ENCODE peak calls at places on chromosomes 11 and 22, in four cellular contexts. S is uterus, K is brain microvascular endothelial cell, N is endothelial cell of umbilical vein. A is an unnamed sample.

GRCh38 chr22:16845465-16845864 is 20.3 kb upstream of the XKR3 start:
- DNase-seq in K (no peak), S (no peak), N (no peak), A (no peak)

GRCh38 chr22:31490496-31490925 is 869 bp upstream of the EIF4ENIF1 start:
- DNase-seq in N (peak), K (peak), S (peak), A (no peak)

GRCh38 chr11:91846664-91847063 is 378.0 kb upstream of the FAT3 start:
- DNase-seq in K (no peak), N (no peak), S (no peak), A (no peak)

GRCh38 chr11:47573321-47573720 is 5.4 kb downstream of the KBTBD4 start:
- DNase-seq in K (no peak), N (no peak), S (no peak), A (no peak)

GRCh38 chr11:93843906-93844305 is 6.5 kb downstream of the VSTM5 start:
- DNase-seq in N (no peak), K (no peak), S (no peak), A (no peak)

GRCh38 chr11:72968395-72968794 is 154.2 kb downstream of the ATG16L2 start:
- DNase-seq in K (no peak), S (no peak), N (no peak), A (no peak)

GRCh38 chr11:68374531-68374930 is 62.1 kb downstream of the LRP5 start:
- DNase-seq in K (no peak), S (no peak), N (no peak), A (no peak)

GRCh38 chr11:121524233-121524631 is 71.5 kb upstream of the SORL1-AS1 start:
- DNase-seq in N (no peak), K (no peak), S (no peak), A (no peak)

GRCh38 chr11:108559340-108559739 is 34.2 kb downstream of the EXPH5 start:
- DNase-seq in K (no peak), N (no peak), S (no peak), A (no peak)

GRCh38 chr11:19025799-19026406 is 34.6 kb downstream of the MRGPRX2 start:
- DNase-seq in K (no peak), S (peak), N (peak), A (no peak)

GRCh38 chr11:47185305-47186075 is 744 bp downstream of the PACSIN3 start:
- DNase-seq in N (peak), S (peak), K (peak), A (no peak)

GRCh38 chr22:43509337-43509736 is 97.5 kb downstream of the MPPED1 start:
- DNase-seq in K (no peak), N (no peak), S (no peak), A (no peak)

GRCh38 chr11:76634934-76635333 is 35.6 kb downstream of the LRRC32 start:
- DNase-seq in N (no peak), S (no peak), K (no peak), A (no peak)

GRCh38 chr11:68673291-68673930 is 10.9 kb upstream of the GAL start:
- DNase-seq in K (no peak), N (no peak), S (no peak), A (no peak)

DNA sequence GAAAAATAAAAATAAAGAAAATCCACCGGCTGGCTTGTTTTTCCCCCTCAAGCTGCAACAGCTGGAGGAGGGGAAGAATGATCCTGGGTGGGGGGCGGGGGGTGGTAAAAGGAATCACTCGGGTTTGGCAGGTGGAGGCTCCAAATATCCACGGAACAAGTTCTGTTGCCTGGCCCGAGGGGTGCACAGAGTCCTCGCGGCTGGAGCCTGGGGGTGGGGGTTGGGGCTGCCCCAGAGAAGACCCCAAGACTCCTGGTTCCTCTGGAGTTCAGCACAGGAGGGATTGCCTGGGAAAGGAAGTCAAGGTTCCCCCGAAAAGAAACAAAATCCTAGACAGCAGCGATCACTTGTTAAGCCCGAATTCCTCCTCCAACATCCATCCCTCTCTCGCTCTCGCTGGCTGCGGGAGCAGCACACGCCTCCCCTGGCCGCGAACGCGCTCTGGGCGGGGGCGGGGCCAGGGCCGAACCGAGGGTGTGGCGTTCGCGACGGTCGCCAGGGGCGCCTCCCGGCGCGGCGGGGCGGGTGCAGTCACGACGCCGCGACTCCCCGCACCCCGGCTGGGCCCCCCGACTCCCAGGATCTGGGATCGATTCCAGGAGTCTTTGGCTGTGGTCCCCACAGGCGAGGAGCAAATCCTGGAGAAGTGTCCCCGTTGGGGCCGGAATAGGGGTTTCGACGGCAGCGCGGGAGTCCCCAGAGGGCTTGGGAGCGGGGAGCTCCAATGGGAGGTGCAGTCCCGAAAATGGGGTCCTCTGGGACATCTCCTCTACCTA is at the start of gene KCNA4:
- DNase-seq in S (no peak), K (no peak), N (no peak), A (no peak)
- H3K4me3 ChIP-seq in S (peak), K (no peak), N (no peak), A (peak)

DNA sequence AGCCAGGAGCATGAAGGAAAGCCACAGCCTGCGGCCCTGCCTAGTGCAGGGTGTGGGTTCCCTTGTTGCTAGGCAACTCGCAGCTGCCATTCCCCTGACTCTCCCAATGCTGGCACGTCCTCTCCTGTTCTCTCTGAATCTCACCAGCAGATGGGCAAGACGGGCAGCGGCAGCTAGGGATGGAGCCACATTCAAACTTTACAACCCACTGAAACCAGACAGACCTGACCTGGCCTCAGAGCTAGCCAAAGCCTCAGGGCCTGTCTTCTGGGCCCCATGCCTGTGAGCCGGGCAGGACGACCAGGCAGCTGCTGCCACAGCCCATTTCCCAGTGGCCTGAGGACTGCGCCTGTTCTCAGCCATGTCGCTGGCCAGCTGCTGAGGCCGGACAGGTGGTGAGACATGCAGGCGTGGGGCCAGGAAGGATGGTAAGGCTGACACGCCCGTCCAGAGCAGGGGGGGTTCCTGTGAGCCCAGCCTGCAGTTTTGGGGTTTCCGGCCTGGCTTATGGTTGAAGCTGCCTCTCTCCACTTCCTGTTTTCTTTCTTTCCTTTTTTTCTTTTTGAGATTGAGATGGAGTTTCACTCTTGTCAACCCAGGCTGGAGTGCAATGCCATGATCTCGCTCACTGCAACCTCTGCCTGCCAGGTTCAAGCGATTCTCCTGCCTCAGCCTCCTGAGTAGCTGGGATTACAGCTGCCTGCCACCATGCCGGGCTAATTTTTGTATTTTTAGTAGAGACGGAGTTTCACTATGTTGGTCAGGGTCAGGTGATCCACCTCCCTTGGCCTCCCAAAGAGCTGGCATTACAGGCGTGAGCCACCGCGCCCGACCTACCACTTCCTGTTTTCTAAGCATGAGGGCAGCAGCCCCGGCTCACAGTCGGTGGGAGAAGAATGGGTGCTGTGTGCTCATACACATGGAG is 4.1 kb downstream of the SUN2 start:
- DNase-seq in S (no peak), K (no peak), N (no peak), A (no peak)
- TF ChIP-seq CTCF in S (no peak), K (no peak), N (no peak), A (no peak)

DNA sequence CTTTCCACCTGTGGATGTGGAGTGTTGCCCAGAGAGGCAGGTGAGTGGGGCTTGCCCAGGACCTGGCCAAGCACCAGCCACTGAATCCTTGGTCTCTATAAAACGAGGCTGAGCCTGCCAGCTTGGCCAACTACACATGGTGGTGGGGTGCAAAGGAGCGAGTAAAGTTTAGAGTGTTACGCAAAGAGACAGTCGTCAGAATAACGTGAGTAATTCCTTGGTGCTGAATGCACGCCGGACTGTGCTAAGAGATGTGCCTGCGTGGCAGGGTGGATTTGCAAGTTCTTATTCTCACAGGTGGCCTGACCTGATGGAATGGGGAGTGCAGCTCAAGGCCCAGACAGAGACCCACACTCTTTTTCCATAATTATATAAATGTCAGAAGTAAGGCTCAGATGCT is 88.6 kb upstream of the B3GAT1 start:
- DNase-seq in N (no peak), K (no peak), S (no peak), A (no peak)
- H3K27ac ChIP-seq in N (no peak), K (no peak), S (no peak), A (no peak)

DNA sequence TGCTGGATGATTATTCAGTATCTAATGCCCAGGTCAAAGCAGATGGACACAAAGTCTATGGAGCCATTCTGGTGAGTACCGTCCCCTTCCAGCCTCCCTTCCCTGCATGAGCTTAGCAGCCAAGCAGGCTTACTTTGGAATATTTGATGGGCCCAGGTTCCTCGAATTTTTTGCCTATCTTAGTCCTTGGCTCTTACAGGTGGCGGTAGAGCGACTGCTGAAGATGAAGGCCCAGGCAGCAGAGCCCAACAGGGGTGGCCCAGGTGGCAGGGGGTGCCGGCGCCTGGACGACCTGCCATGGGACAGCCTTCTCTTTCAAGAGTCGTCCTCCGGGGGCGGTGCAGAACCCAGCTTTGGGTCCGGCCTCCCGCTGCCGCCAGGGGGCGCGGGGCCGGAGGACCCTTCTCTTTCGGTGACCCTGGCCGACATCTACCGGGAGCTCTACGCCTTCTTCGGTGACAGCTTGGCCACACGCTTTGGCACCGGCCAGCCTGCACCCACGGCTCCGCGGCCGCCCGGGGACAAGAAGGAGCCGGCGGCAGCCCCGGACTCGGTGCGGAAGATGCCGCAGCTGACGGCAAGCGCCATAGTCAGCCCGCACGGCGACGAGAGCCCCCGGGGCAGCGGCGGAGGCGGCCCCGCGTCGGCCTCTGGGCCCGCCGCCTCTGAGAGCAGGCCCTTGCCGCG is 741 bp upstream of the TMEM179B start:
- DNase-seq in K (peak), S (peak), N (peak), A (no peak)
- H3K4me3 ChIP-seq in K (peak), S (peak), N (peak), A (peak)

GRCh38 chr11:119483341-119483880 is 60.4 kb upstream of the THY1 start:
- DNase-seq in K (no peak), N (no peak), S (peak), A (no peak)

GRCh38 chr11:119483881-119484371 is 61.0 kb upstream of the THY1 start:
- DNase-seq in K (no peak), S (peak), N (no peak), A (peak)

GRCh38 chr11:119486691-119487259 is 63.8 kb upstream of the THY1 start:
- DNase-seq in S (peak), K (no peak), N (no peak), A (no peak)

GRCh38 chr11:119486016-119486415 is 63.0 kb upstream of the THY1 start:
- DNase-seq in S (no peak), N (no peak), K (no peak), A (peak)

DNA sequence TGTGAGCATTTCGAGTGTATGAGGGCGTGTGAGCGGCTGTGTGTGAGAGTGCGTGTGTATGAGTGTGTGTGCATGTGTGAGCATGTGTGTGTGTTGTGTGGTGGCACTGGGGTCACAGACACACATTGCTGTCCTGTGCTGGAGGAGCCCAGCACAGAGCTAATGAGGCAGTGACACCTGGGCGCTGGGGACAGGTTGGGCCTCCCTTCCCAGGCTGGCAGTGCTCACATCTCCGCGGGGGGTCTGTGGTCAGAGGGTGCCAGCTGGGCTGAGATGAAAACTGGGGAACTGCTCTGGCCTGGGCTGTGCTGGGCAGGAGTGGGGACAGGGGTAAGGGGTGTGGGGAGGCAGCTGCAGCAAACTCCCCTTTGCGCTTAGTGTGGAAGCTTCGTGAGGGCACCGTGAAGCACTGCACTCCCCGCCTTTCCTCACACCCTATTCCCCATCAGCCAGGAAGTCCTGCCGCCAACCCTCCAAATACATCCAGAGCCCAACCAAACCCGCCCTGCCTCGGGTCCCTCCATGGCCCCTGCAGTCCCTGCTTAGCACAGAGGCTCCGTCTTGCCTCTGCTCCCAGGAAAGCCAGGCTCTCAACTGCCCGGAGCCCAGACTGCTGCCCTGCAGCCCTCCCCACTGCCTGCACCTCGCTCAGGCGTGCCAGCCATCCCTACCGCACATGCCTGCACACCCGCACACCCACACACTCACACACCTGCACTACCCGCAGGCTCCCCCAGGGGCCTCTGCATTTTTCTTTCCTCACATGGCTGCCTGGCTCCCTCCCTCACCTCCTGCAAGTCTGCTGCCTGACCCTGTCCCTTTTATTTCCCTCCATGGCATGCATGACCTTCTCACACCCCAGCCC is 62.0 kb upstream of the THY1 start:
- DNase-seq in S (peak), K (no peak), N (no peak), A (no peak)
- TF ChIP-seq CTCF in S (no peak), K (peak), N (peak), A (no peak)

GRCh38 chr11:33160147-33160546 is 1.1 kb downstream of the CSTF3 start:
- DNase-seq in S (no peak), K (peak), N (peak), A (no peak)
- H3K27ac ChIP-seq in S (no peak), K (peak), N (peak), A (peak)

GRCh38 chr22:36252754-36253522 is at the start of gene APOL1:
- DNase-seq in N (peak), K (no peak), S (peak), A (no peak)
- H3K4me3 ChIP-seq in N (peak), K (no peak), S (peak), A (peak)

GRCh38 chr11:130550160-130550559 is 101.7 kb downstream of the ADAMTS15 start:
- DNase-seq in K (no peak), S (no peak), N (no peak), A (no peak)

GRCh38 chr11:130546901-130547694 is 98.7 kb downstream of the ADAMTS15 start:
- DNase-seq in K (no peak), S (no peak), N (no peak), A (no peak)

GRCh38 chr11:130547761-130548490 is 99.5 kb downstream of the ADAMTS15 start:
- DNase-seq in N (no peak), S (no peak), K (no peak), A (no peak)

GRCh38 chr11:130549393-130549999 is 101.1 kb downstream of the ADAMTS15 start:
- DNase-seq in K (no peak), S (no peak), N (no peak), A (no peak)

DNA sequence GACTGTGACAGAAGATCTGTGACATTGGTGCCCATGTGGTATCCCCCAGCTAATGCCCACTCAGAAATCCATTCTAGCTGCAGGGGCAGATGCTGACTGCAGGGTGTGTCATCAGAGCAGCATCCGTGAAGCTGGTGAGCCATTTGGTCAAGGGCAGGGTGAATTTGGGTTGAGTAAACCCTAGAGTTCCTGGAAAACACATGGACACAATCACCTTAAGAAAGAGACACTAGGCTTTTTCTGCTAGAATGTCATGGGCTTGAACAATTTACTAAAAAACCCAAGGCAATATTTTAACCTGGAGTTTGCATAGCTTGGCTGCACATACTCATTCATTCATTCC is 100.0 kb downstream of the ADAMTS15 start:
- DNase-seq in K (no peak), N (no peak), S (no peak), A (no peak)
- TF ChIP-seq CTCF in K (no peak), N (no peak), S (no peak), A (no peak)

GRCh38 chr11:130246270-130246669 is 68.4 kb downstream of the ZBTB44 start:
- DNase-seq in S (no peak), N (no peak), K (no peak), A (no peak)

GRCh38 chr11:130246719-130247118 is 68.0 kb downstream of the ZBTB44 start:
- DNase-seq in S (no peak), K (peak), N (no peak), A (no peak)

GRCh38 chr11:130247289-130247688 is 67.4 kb downstream of the ZBTB44 start:
- DNase-seq in K (no peak), N (no peak), S (no peak), A (no peak)

GRCh38 chr11:130243816-130244215 is 70.9 kb downstream of the ZBTB44 start:
- DNase-seq in S (no peak), K (no peak), N (no peak), A (no peak)

GRCh38 chr11:130244851-130245250 is 69.9 kb downstream of the ZBTB44 start:
- DNase-seq in N (no peak), K (no peak), S (no peak), A (no peak)
- H3K27ac ChIP-seq in N (no peak), K (no peak), S (no peak), A (no peak)

A was measured in vagina.